ENCODE peak calls at places on chromosomes 16 and 17, in five cellular contexts. E is NK-92 treated with Interleukin-12 subunit alpha and Interleukin-12 subunit beta, amount 100 ng/mL, for 24 hours; W is stromal cell of bone marrow; T is GM23248; F is breast epithelium. V is an unnamed sample.

GRCh38 chr16:55703003-55704001 is 47.5 kb downstream of the SLC6A2 start:
- DNase-seq in T (peak; percentile 78), W (peak; percentile 40), F (no peak), E (no peak), V (peak; percentile 42)

GRCh38 chr17:70947636-70948565 is 778.6 kb downstream of the KCNJ2 start:
- DNase-seq in F (no peak), T (no peak), E (no peak), W (no peak), V (no peak)

GRCh38 chr17:64024781-64025731 is 4.6 kb upstream of the ICAM2 start:
- DNase-seq in T (peak; percentile 47), W (no peak), E (no peak), F (no peak), V (no peak)

GRCh38 chr17:63442549-63443035 is 3.5 kb downstream of the CYB561 start:
- DNase-seq in W (no peak), T (no peak), F (no peak), E (no peak), V (no peak)

GRCh38 chr16:48622456-48623303 is 12.7 kb upstream of the N4BP1 start:
- DNase-seq in F (no peak), T (no peak), E (no peak), W (no peak), V (no peak)

GRCh38 chr16:27324851-27325301 is 11.1 kb downstream of the IL4R start:
- DNase-seq in F (no peak), E (no peak), T (no peak), W (no peak), V (no peak)

GRCh38 chr16:74901606-74902005 is 83.3 kb downstream of the WDR59 start:
- DNase-seq in W (peak; percentile 9), F (no peak), T (no peak), E (no peak), V (no peak)

GRCh38 chr16:77553130-77553529 is 118.3 kb upstream of the ADAMTS18 start:
- DNase-seq in W (no peak), F (no peak), T (no peak), E (no peak), V (no peak)

GRCh38 chr16:17451835-17452234 is 18.9 kb downstream of the XYLT1 start:
- DNase-seq in F (no peak), W (no peak), E (no peak), T (no peak), V (no peak)

GRCh38 chr16:86307518-86307903 is 202.8 kb upstream of the FOXF1 start:
- DNase-seq in T (peak; percentile 70), W (no peak), E (no peak), F (no peak), V (no peak)

GRCh38 chr17:61411114-61411943 is 11.7 kb downstream of the TBX2 start:
- DNase-seq in W (no peak), F (peak; percentile 62), T (peak; percentile 76), E (no peak), V (peak; percentile 45)

GRCh38 chr17:75601057-75601987 is 13.7 kb downstream of the MYO15B start:
- DNase-seq in E (no peak), F (no peak), T (peak; percentile 32), W (no peak), V (peak; percentile 89)

GRCh38 chr16:30488764-30489595 is 16.4 kb downstream of the ITGAL start:
- DNase-seq in F (no peak), W (no peak), T (no peak), E (no peak), V (peak; percentile 14)

GRCh38 chr17:60713619-60714018 is 36.0 kb downstream of the BCAS3 start:
- DNase-seq in F (no peak), W (no peak), E (no peak), T (no peak), V (no peak)

GRCh38 chr16:53726625-53727024 is 22.7 kb downstream of the FTO start:
- DNase-seq in F (no peak), W (no peak), E (no peak), T (no peak), V (no peak)

GRCh38 chr17:79940381-79941087 is 95.1 kb downstream of the TBC1D16 start:
- DNase-seq in E (no peak), T (no peak), F (no peak), W (no peak), V (no peak)

GRCh38 chr17:5272313-5272712 is 9.8 kb upstream of the RABEP1 start:
- DNase-seq in T (peak; percentile 24), E (no peak), F (no peak), W (no peak), V (no peak)

GRCh38 chr17:34171245-34171818 is 83.8 kb upstream of the CCL2 start:
- DNase-seq in W (peak; percentile 25), F (peak; percentile 41), E (peak; percentile 14), T (peak; percentile 65), V (peak; percentile 56)

GRCh38 chr16:27242868-27243590 is 25.5 kb downstream of the NSMCE1 start:
- DNase-seq in F (no peak), T (peak; percentile 87), E (no peak), W (peak; percentile 80), V (no peak)

GRCh38 chr17:73798111-73798748 is 154.0 kb upstream of the SDK2 start:
- DNase-seq in T (peak; percentile 96), E (no peak), W (peak; percentile 79), F (no peak), V (no peak)

GRCh38 chr17:41178843-41179616 is 1.0 kb upstream of the KRTAP4-2 start:
- DNase-seq in F (no peak), T (peak; percentile 89), E (no peak), W (peak; percentile 79), V (no peak)

GRCh38 chr17:82650723-82651122 is 2.5 kb upstream of the WDR45B start:
- DNase-seq in F (no peak), E (no peak), T (no peak), W (no peak), V (no peak)

GRCh38 chr16:75494696-75495601 is at the start of gene CHST6:
- DNase-seq in T (peak; percentile 54), F (no peak), E (no peak), W (no peak), V (peak; percentile 57)

GRCh38 chr16:74325331-74325730 is 28.7 kb downstream of the PSMD7 start:
- DNase-seq in E (no peak), W (no peak), T (no peak), F (no peak), V (no peak)

GRCh38 chr16:85045077-85045476 is 17.5 kb downstream of the KIAA0513 start:
- DNase-seq in W (no peak), T (no peak), E (no peak), F (no peak), V (no peak)

V was measured in HEK293T.